ENCODE peak calls at places on chromosomes 7 and 10, in four cellular contexts. One of them, this sample, is unnamed.

GRCh38 chr10:125783957-125784356 is 8.3 kb upstream of the MMP21 start:
- DNase-seq in retina: no peak
- DNase-seq in cardiac muscle cell: no peak
- DNase-seq in RWPE1: no peak
- DNase-seq in this sample: no peak

GRCh38 chr10:47458466-47459154 is 25.3 kb downstream of the ANXA8 start:
- DNase-seq in retina: no peak
- DNase-seq in cardiac muscle cell: peak
- DNase-seq in RWPE1: peak
- DNase-seq in this sample: no peak

GRCh38 chr10:119538632-119539358 is 3.7 kb downstream of the RGS10 start:
- DNase-seq in retina: peak
- DNase-seq in cardiac muscle cell: no peak
- DNase-seq in RWPE1: no peak
- DNase-seq in this sample: no peak

GRCh38 chr7:73715648-73716317 is 3.7 kb downstream of the STX1A start:
- DNase-seq in retina: peak
- DNase-seq in cardiac muscle cell: peak
- DNase-seq in RWPE1: peak
- DNase-seq in this sample: no peak

GRCh38 chr7:91310829-91311460 is 46.7 kb downstream of the FZD1 start:
- DNase-seq in retina: no peak
- DNase-seq in cardiac muscle cell: peak
- DNase-seq in RWPE1: peak
- DNase-seq in this sample: peak

GRCh38 chr7:120273476-120273975 is 551 bp downstream of the KCND2 start:
- DNase-seq in retina: peak
- DNase-seq in cardiac muscle cell: peak
- DNase-seq in RWPE1: peak
- DNase-seq in this sample: peak

GRCh38 chr7:151207315-151207714 is 3.0 kb downstream of the H2BK1 start:
- DNase-seq in retina: no peak
- DNase-seq in cardiac muscle cell: no peak
- DNase-seq in RWPE1: no peak
- DNase-seq in this sample: no peak

GRCh38 chr10:119549247-119549999 is 6.9 kb upstream of the RGS10 start:
- DNase-seq in retina: no peak
- DNase-seq in cardiac muscle cell: no peak
- DNase-seq in RWPE1: peak
- DNase-seq in this sample: no peak

GRCh38 chr7:27586825-27587224 is 75.9 kb downstream of the HIBADH start:
- DNase-seq in retina: peak
- DNase-seq in cardiac muscle cell: no peak
- DNase-seq in RWPE1: no peak
- DNase-seq in this sample: peak

GRCh38 chr10:12843296-12843945 is 158.1 kb downstream of the CCDC3 start:
- DNase-seq in retina: no peak
- DNase-seq in cardiac muscle cell: no peak
- DNase-seq in RWPE1: no peak
- DNase-seq in this sample: no peak

GRCh38 chr10:91632671-91633550 is at the start of gene PPP1R3C:
- DNase-seq in retina: peak
- DNase-seq in cardiac muscle cell: peak
- DNase-seq in RWPE1: peak
- DNase-seq in this sample: peak

GRCh38 chr10:101444499-101444898 is 90.5 kb downstream of the BTRC start:
- DNase-seq in retina: no peak
- DNase-seq in cardiac muscle cell: no peak
- DNase-seq in RWPE1: no peak
- DNase-seq in this sample: no peak

GRCh38 chr10:23341004-23341403 is 3.6 kb downstream of the C10orf67 start:
- DNase-seq in retina: no peak
- DNase-seq in cardiac muscle cell: no peak
- DNase-seq in RWPE1: no peak
- DNase-seq in this sample: no peak

GRCh38 chr7:66754541-66754940 is 14.0 kb downstream of the RABGEF1 start:
- DNase-seq in retina: no peak
- DNase-seq in cardiac muscle cell: no peak
- DNase-seq in RWPE1: no peak
- DNase-seq in this sample: no peak

GRCh38 chr7:44665531-44666213 is 59.2 kb downstream of the OGDH start:
- DNase-seq in retina: no peak
- DNase-seq in cardiac muscle cell: peak
- DNase-seq in RWPE1: no peak
- DNase-seq in this sample: no peak

GRCh38 chr10:15058689-15059088 is 14.9 kb downstream of the OLAH start:
- DNase-seq in retina: no peak
- DNase-seq in cardiac muscle cell: no peak
- DNase-seq in RWPE1: no peak
- DNase-seq in this sample: no peak

GRCh38 chr10:102501201-102502028 is 1.1 kb downstream of the ACTR1A start:
- DNase-seq in retina: no peak
- DNase-seq in cardiac muscle cell: no peak
- DNase-seq in RWPE1: no peak
- DNase-seq in this sample: no peak

GRCh38 chr7:22179442-22179879 is 177.5 kb downstream of the RAPGEF5 start:
- DNase-seq in retina: no peak
- DNase-seq in cardiac muscle cell: peak
- DNase-seq in RWPE1: no peak
- DNase-seq in this sample: no peak

GRCh38 chr7:33495207-33495606 is 365.8 kb downstream of the BBS9 start:
- DNase-seq in retina: no peak
- DNase-seq in cardiac muscle cell: peak
- DNase-seq in RWPE1: no peak
- DNase-seq in this sample: no peak

GRCh38 chr7:20340839-20341238 is 10.1 kb downstream of the ITGB8 start:
- DNase-seq in retina: no peak
- DNase-seq in cardiac muscle cell: peak
- DNase-seq in RWPE1: peak
- DNase-seq in this sample: no peak

GRCh38 chr10:14578060-14578952 is 196.4 kb downstream of the FAM107B start:
- DNase-seq in retina: no peak
- DNase-seq in cardiac muscle cell: peak
- DNase-seq in RWPE1: no peak
- DNase-seq in this sample: no peak

GRCh38 chr10:121998462-121998861 is 9.5 kb downstream of the TACC2 start:
- DNase-seq in retina: no peak
- DNase-seq in cardiac muscle cell: no peak
- DNase-seq in RWPE1: no peak
- DNase-seq in this sample: no peak

GRCh38 chr10:128803790-128804189 is 663.3 kb upstream of the MGMT start:
- DNase-seq in retina: no peak
- DNase-seq in cardiac muscle cell: no peak
- DNase-seq in RWPE1: no peak
- DNase-seq in this sample: no peak

GRCh38 chr7:90530263-90530662 is 60.8 kb downstream of the PTTG1IP2 start:
- DNase-seq in retina: no peak
- DNase-seq in cardiac muscle cell: peak
- DNase-seq in RWPE1: peak
- DNase-seq in this sample: no peak

GRCh38 chr10:101063548-101064414 is 2.0 kb downstream of the KAZALD1 start:
- DNase-seq in retina: no peak
- DNase-seq in cardiac muscle cell: no peak
- DNase-seq in RWPE1: no peak
- DNase-seq in this sample: no peak

GRCh38 chr7:156169474-156170370 is 357.5 kb upstream of the SHH start:
- DNase-seq in retina: no peak
- DNase-seq in cardiac muscle cell: no peak
- DNase-seq in RWPE1: no peak
- DNase-seq in this sample: no peak

GRCh38 chr10:62597226-62597625 is 207.3 kb upstream of the ADO start:
- DNase-seq in retina: no peak
- DNase-seq in cardiac muscle cell: peak
- DNase-seq in RWPE1: no peak
- DNase-seq in this sample: no peak

GRCh38 chr7:121313793-121314676 is 14.8 kb upstream of the WNT16 start:
- DNase-seq in retina: no peak
- DNase-seq in cardiac muscle cell: peak
- DNase-seq in RWPE1: no peak
- DNase-seq in this sample: peak

GRCh38 chr10:121734517-121735137 is 136.4 kb upstream of the FGFR2 start:
- DNase-seq in retina: peak
- DNase-seq in cardiac muscle cell: peak
- DNase-seq in RWPE1: peak
- DNase-seq in this sample: peak

GRCh38 chr7:8389898-8390642 is 43.3 kb upstream of the NXPH1 start:
- DNase-seq in retina: no peak
- DNase-seq in cardiac muscle cell: no peak
- DNase-seq in RWPE1: peak
- DNase-seq in this sample: no peak

GRCh38 chr10:11687357-11687771 is 54.8 kb upstream of the ECHDC3 start:
- DNase-seq in retina: no peak
- DNase-seq in cardiac muscle cell: no peak
- DNase-seq in RWPE1: peak
- DNase-seq in this sample: no peak